ENCODE peak calls at places on chromosomes 4 and X, in eight cellular contexts. One of them, this sample, is unnamed.

GRCh38 chrX:100812216-100813158 is 7.7 kb upstream of the CSTF2 start:
- DNase-seq in IMR-90: no peak
- DNase-seq in lower leg skin: no peak
- DNase-seq in GM06990: no peak
- DNase-seq in GM23338: peak
- DNase-seq in tibial artery: no peak
- DNase-seq in astrocyte of the spinal cord: no peak
- DNase-seq in left lung: no peak
- DNase-seq in this sample: no peak

GRCh38 chrX:18146954-18147353 is 73.7 kb downstream of the BEND2 start:
- DNase-seq in left lung: no peak
- DNase-seq in GM23338: peak
- DNase-seq in IMR-90: peak
- DNase-seq in astrocyte of the spinal cord: peak
- DNase-seq in GM06990: no peak
- DNase-seq in lower leg skin: no peak
- DNase-seq in tibial artery: no peak
- DNase-seq in this sample: no peak

GRCh38 chr4:8762951-8763735 is 108.5 kb downstream of the HMX1 start:
- DNase-seq in GM23338: no peak
- DNase-seq in IMR-90: no peak
- DNase-seq in astrocyte of the spinal cord: no peak
- DNase-seq in left lung: peak
- DNase-seq in tibial artery: no peak
- DNase-seq in GM06990: no peak
- DNase-seq in lower leg skin: peak
- DNase-seq in this sample: no peak

GRCh38 chr4:103075435-103075893 is 1.1 kb downstream of the SLC9B2 start:
- DNase-seq in GM06990: peak
- DNase-seq in lower leg skin: no peak
- DNase-seq in GM23338: no peak
- DNase-seq in tibial artery: no peak
- DNase-seq in IMR-90: peak
- DNase-seq in left lung: no peak
- DNase-seq in astrocyte of the spinal cord: peak
- DNase-seq in this sample: no peak

GRCh38 chr4:146637853-146638800 is 566 bp upstream of the POU4F2 start:
- DNase-seq in tibial artery: no peak
- DNase-seq in IMR-90: no peak
- DNase-seq in left lung: peak
- DNase-seq in lower leg skin: no peak
- DNase-seq in GM23338: peak
- DNase-seq in astrocyte of the spinal cord: no peak
- DNase-seq in GM06990: no peak
- DNase-seq in this sample: no peak

GRCh38 chrX:50779694-50780093 is 34.3 kb downstream of the SHROOM4 start:
- DNase-seq in IMR-90: no peak
- DNase-seq in astrocyte of the spinal cord: no peak
- DNase-seq in lower leg skin: no peak
- DNase-seq in GM23338: no peak
- DNase-seq in tibial artery: no peak
- DNase-seq in GM06990: no peak
- DNase-seq in left lung: no peak
- DNase-seq in this sample: no peak

GRCh38 chr4:34922325-34922724 is 1322.0 kb downstream of the ARAP2 start:
- DNase-seq in left lung: no peak
- DNase-seq in GM23338: no peak
- DNase-seq in IMR-90: no peak
- DNase-seq in tibial artery: no peak
- DNase-seq in GM06990: no peak
- DNase-seq in astrocyte of the spinal cord: no peak
- DNase-seq in lower leg skin: no peak
- DNase-seq in this sample: no peak

GRCh38 chrX:34656467-34656841 is 631 bp downstream of the TMEM47 start:
- DNase-seq in GM06990: no peak
- DNase-seq in tibial artery: peak
- DNase-seq in GM23338: no peak
- DNase-seq in astrocyte of the spinal cord: no peak
- DNase-seq in left lung: peak
- DNase-seq in lower leg skin: peak
- DNase-seq in IMR-90: no peak
- DNase-seq in this sample: no peak

GRCh38 chr4:143386812-143387211 is 50.1 kb downstream of the GAB1 start:
- DNase-seq in lower leg skin: no peak
- DNase-seq in GM06990: no peak
- DNase-seq in IMR-90: peak
- DNase-seq in left lung: no peak
- DNase-seq in tibial artery: no peak
- DNase-seq in astrocyte of the spinal cord: no peak
- DNase-seq in GM23338: peak
- DNase-seq in this sample: no peak

GRCh38 chr4:174377613-174378012 is 93.9 kb downstream of the CEP44 start:
- DNase-seq in astrocyte of the spinal cord: peak
- DNase-seq in GM06990: no peak
- DNase-seq in GM23338: no peak
- DNase-seq in left lung: no peak
- DNase-seq in tibial artery: no peak
- DNase-seq in lower leg skin: no peak
- DNase-seq in IMR-90: peak
- DNase-seq in this sample: no peak

GRCh38 chrX:148593987-148594386 is 93.6 kb downstream of the AFF2 start:
- DNase-seq in GM23338: no peak
- DNase-seq in IMR-90: no peak
- DNase-seq in left lung: no peak
- DNase-seq in astrocyte of the spinal cord: no peak
- DNase-seq in tibial artery: no peak
- DNase-seq in lower leg skin: no peak
- DNase-seq in GM06990: no peak
- DNase-seq in this sample: no peak

GRCh38 chr4:127196656-127197352 is 436.0 kb upstream of the INTU start:
- DNase-seq in GM06990: no peak
- DNase-seq in tibial artery: no peak
- DNase-seq in astrocyte of the spinal cord: no peak
- DNase-seq in lower leg skin: no peak
- DNase-seq in IMR-90: no peak
- DNase-seq in left lung: no peak
- DNase-seq in GM23338: no peak
- DNase-seq in this sample: no peak

GRCh38 chr4:15945516-15945915 is 7.0 kb upstream of the FGFBP1 start:
- DNase-seq in lower leg skin: no peak
- DNase-seq in astrocyte of the spinal cord: no peak
- DNase-seq in left lung: no peak
- DNase-seq in GM06990: no peak
- DNase-seq in tibial artery: no peak
- DNase-seq in IMR-90: no peak
- DNase-seq in GM23338: no peak
- DNase-seq in this sample: no peak

GRCh38 chrX:47311857-47312774 is 58.3 kb upstream of the ZNF157 start:
- DNase-seq in IMR-90: peak
- DNase-seq in tibial artery: peak
- DNase-seq in lower leg skin: no peak
- DNase-seq in astrocyte of the spinal cord: peak
- DNase-seq in left lung: no peak
- DNase-seq in GM23338: peak
- DNase-seq in GM06990: peak
- DNase-seq in this sample: no peak

GRCh38 chrX:100995469-100995868 is 26.0 kb downstream of the ARL13A start:
- DNase-seq in IMR-90: peak
- DNase-seq in left lung: no peak
- DNase-seq in lower leg skin: no peak
- DNase-seq in astrocyte of the spinal cord: peak
- DNase-seq in GM23338: no peak
- DNase-seq in GM06990: no peak
- DNase-seq in tibial artery: no peak
- DNase-seq in this sample: no peak

GRCh38 chrX:128927363-128927762 is 595.9 kb downstream of the SMARCA1 start:
- DNase-seq in IMR-90: no peak
- DNase-seq in left lung: no peak
- DNase-seq in GM06990: no peak
- DNase-seq in astrocyte of the spinal cord: no peak
- DNase-seq in GM23338: no peak
- DNase-seq in lower leg skin: no peak
- DNase-seq in tibial artery: no peak
- DNase-seq in this sample: no peak

GRCh38 chr4:156619154-156619934 is 352.3 kb downstream of the PDGFC start:
- DNase-seq in lower leg skin: no peak
- DNase-seq in GM23338: no peak
- DNase-seq in IMR-90: no peak
- DNase-seq in astrocyte of the spinal cord: no peak
- DNase-seq in tibial artery: no peak
- DNase-seq in left lung: no peak
- DNase-seq in GM06990: no peak
- DNase-seq in this sample: no peak

GRCh38 chrX:111649641-111650040 is 31.3 kb upstream of the ALG13 start:
- DNase-seq in tibial artery: no peak
- DNase-seq in lower leg skin: no peak
- DNase-seq in astrocyte of the spinal cord: no peak
- DNase-seq in IMR-90: no peak
- DNase-seq in left lung: no peak
- DNase-seq in GM06990: no peak
- DNase-seq in GM23338: no peak
- DNase-seq in this sample: no peak

GRCh38 chr4:142265536-142265935 is 580.6 kb downstream of the INPP4B start:
- DNase-seq in IMR-90: peak
- DNase-seq in GM06990: no peak
- DNase-seq in GM23338: no peak
- DNase-seq in astrocyte of the spinal cord: peak
- DNase-seq in lower leg skin: no peak
- DNase-seq in tibial artery: no peak
- DNase-seq in left lung: no peak
- DNase-seq in this sample: no peak

GRCh38 chr4:8695237-8696219 is 103.0 kb downstream of the CPZ start:
- DNase-seq in astrocyte of the spinal cord: no peak
- DNase-seq in tibial artery: no peak
- DNase-seq in lower leg skin: peak
- DNase-seq in IMR-90: no peak
- DNase-seq in GM23338: no peak
- DNase-seq in GM06990: no peak
- DNase-seq in left lung: no peak
- DNase-seq in this sample: no peak

GRCh38 chr4:156628858-156629257 is 342.7 kb downstream of the PDGFC start:
- DNase-seq in IMR-90: no peak
- DNase-seq in lower leg skin: no peak
- DNase-seq in GM23338: no peak
- DNase-seq in left lung: no peak
- DNase-seq in tibial artery: no peak
- DNase-seq in GM06990: no peak
- DNase-seq in astrocyte of the spinal cord: no peak
- DNase-seq in this sample: no peak

GRCh38 chrX:127490000-127490399 is 562.2 kb downstream of the ACTRT1 start:
- DNase-seq in tibial artery: no peak
- DNase-seq in IMR-90: no peak
- DNase-seq in lower leg skin: no peak
- DNase-seq in left lung: no peak
- DNase-seq in astrocyte of the spinal cord: no peak
- DNase-seq in GM06990: no peak
- DNase-seq in GM23338: no peak
- DNase-seq in this sample: no peak

GRCh38 chr4:110197421-110198398 is 705 bp downstream of the ELOVL6 start:
- DNase-seq in tibial artery: peak
- DNase-seq in GM06990: peak
- DNase-seq in lower leg skin: no peak
- DNase-seq in left lung: peak
- DNase-seq in GM23338: peak
- DNase-seq in astrocyte of the spinal cord: peak
- DNase-seq in IMR-90: peak
- DNase-seq in this sample: no peak

DNA sequence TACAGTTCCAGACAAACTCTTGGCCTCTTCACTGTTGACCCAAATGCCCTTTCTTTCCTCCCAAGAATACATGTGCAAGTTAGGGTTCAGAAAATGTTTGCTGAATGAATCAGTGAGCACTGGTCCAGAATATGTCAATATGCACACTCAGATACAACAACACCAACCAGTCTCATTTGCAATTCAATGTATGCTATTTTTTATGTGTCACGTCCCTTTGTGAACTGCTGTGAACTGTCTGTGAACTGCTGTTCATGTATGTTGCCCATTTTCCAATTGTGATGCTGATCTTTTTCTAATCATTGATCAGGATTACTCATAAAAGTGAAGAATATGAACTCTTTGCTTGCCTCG is 17.8 kb downstream of the GAB3 start:
- DNase-seq in astrocyte of the spinal cord: no peak
- DNase-seq in IMR-90: no peak
- DNase-seq in GM06990: no peak
- DNase-seq in tibial artery: no peak
- DNase-seq in left lung: no peak
- DNase-seq in lower leg skin: no peak
- DNase-seq in GM23338: no peak
- DNase-seq in this sample: no peak
- H3K4me3 ChIP-seq in astrocyte of the spinal cord: no peak
- H3K4me3 ChIP-seq in IMR-90: no peak
- H3K4me3 ChIP-seq in GM06990: no peak
- H3K4me3 ChIP-seq in tibial artery: no peak
- H3K4me3 ChIP-seq in left lung: no peak
- H3K4me3 ChIP-seq in lower leg skin: no peak
- H3K4me3 ChIP-seq in GM23338: no peak
- H3K4me3 ChIP-seq in this sample: no peak

GRCh38 chrX:19885732-19886131 is 1.7 kb downstream of the SH3KBP1 start:
- DNase-seq in astrocyte of the spinal cord: no peak
- DNase-seq in IMR-90: no peak
- DNase-seq in tibial artery: no peak
- DNase-seq in GM23338: no peak
- DNase-seq in left lung: no peak
- DNase-seq in lower leg skin: no peak
- DNase-seq in GM06990: no peak
- DNase-seq in this sample: no peak
- H3K4me3 ChIP-seq in astrocyte of the spinal cord: no peak
- H3K4me3 ChIP-seq in IMR-90: no peak
- H3K4me3 ChIP-seq in tibial artery: no peak
- H3K4me3 ChIP-seq in GM23338: no peak
- H3K4me3 ChIP-seq in left lung: peak
- H3K4me3 ChIP-seq in lower leg skin: no peak
- H3K4me3 ChIP-seq in GM06990: peak
- H3K4me3 ChIP-seq in this sample: no peak

DNA sequence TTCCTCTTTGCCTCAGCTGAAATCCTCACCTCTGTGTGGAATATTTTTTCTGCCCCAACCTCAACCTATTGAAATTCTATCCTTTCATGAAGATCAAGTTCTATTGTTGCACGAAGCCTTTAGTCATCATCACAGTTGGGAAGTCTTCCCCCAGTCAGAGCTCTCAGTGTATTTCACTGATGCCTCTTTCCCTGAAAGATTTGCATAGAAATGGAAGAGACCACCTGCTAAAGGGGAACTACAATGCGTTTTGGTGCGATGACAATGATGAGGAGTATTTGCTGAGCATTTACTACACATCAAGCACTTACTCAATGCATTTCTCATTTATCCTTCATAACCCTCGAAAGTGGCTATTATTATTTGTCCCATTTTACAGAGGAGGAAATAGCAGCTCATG is 151.2 kb upstream of the KLF3 start:
- DNase-seq in GM06990: no peak
- DNase-seq in lower leg skin: no peak
- DNase-seq in tibial artery: no peak
- DNase-seq in left lung: no peak
- DNase-seq in astrocyte of the spinal cord: no peak
- DNase-seq in GM23338: peak
- DNase-seq in IMR-90: no peak
- DNase-seq in this sample: no peak
- H3K4me3 ChIP-seq in GM06990: no peak
- H3K4me3 ChIP-seq in lower leg skin: no peak
- H3K4me3 ChIP-seq in tibial artery: no peak
- H3K4me3 ChIP-seq in left lung: no peak
- H3K4me3 ChIP-seq in astrocyte of the spinal cord: no peak
- H3K4me3 ChIP-seq in GM23338: peak
- H3K4me3 ChIP-seq in IMR-90: no peak
- H3K4me3 ChIP-seq in this sample: no peak

GRCh38 chr4:87240341-87240740 is 19.9 kb upstream of the KLHL8 start:
- DNase-seq in tibial artery: no peak
- DNase-seq in lower leg skin: no peak
- DNase-seq in GM23338: no peak
- DNase-seq in IMR-90: no peak
- DNase-seq in astrocyte of the spinal cord: no peak
- DNase-seq in left lung: no peak
- DNase-seq in GM06990: no peak
- DNase-seq in this sample: no peak
- H3K4me3 ChIP-seq in tibial artery: no peak
- H3K4me3 ChIP-seq in lower leg skin: no peak
- H3K4me3 ChIP-seq in GM23338: no peak
- H3K4me3 ChIP-seq in IMR-90: no peak
- H3K4me3 ChIP-seq in astrocyte of the spinal cord: no peak
- H3K4me3 ChIP-seq in left lung: no peak
- H3K4me3 ChIP-seq in GM06990: no peak
- H3K4me3 ChIP-seq in this sample: no peak